ENCODE peak calls at places on chromosomes 16 and 17, in four cellular contexts. D is CD4-positive, CD25-positive, alpha-beta regulatory T cell; J is sigmoid colon; I is stomach. T is an unnamed sample.

GRCh38 chr17:45170976-45171337 is 9.3 kb downstream of the HEXIM2 start:
- DNase-seq in J (peak; percentile 91), D (no peak), I (peak; percentile 31), T (no peak)

GRCh38 chr16:20755238-20755637 is 8.6 kb upstream of the ACSM3 start:
- DNase-seq in I (no peak), J (no peak), D (no peak), T (no peak)

GRCh38 chr17:50785942-50786570 is 18.7 kb upstream of the ANKRD40CL start:
- DNase-seq in D (no peak), I (peak; percentile 29), J (no peak), T (no peak)

GRCh38 chr16:78022347-78022746 is at the start of gene CLEC3A:
- DNase-seq in I (no peak), J (no peak), D (no peak), T (no peak)

GRCh38 chr16:48231675-48232214 is 12.4 kb upstream of the LONP2 start:
- DNase-seq in I (peak; percentile 44), J (no peak), D (no peak), T (peak; percentile 27)

GRCh38 chr17:43719578-43719977 is 39.0 kb downstream of the SOST start:
- DNase-seq in D (no peak), J (no peak), I (no peak), T (no peak)

GRCh38 chr17:75763613-75764416 is 1.2 kb downstream of the GALK1 start:
- DNase-seq in D (no peak), I (no peak), J (no peak), T (peak; percentile 67)

GRCh38 chr16:46897471-46897870 is 13.3 kb downstream of the GPT2 start:
- DNase-seq in D (no peak), I (no peak), J (no peak), T (no peak)

GRCh38 chr17:47896672-47897490 is 845 bp downstream of the SP2 start:
- DNase-seq in J (no peak), I (no peak), D (no peak), T (peak; percentile 18)

GRCh38 chr16:26598061-26598460 is 468.7 kb upstream of the C16orf82 start:
- DNase-seq in J (no peak), I (no peak), D (peak; percentile 62), T (no peak)

GRCh38 chr17:2150871-2151270 is 96.0 kb downstream of the HIC1 start:
- DNase-seq in I (no peak), D (no peak), J (no peak), T (no peak)

GRCh38 chr17:2170023-2170422 is 115.1 kb downstream of the HIC1 start:
- DNase-seq in J (peak; percentile 35), I (no peak), D (no peak), T (peak; percentile 45)

GRCh38 chr16:83456934-83457333 is 350.8 kb upstream of the HSBP1 start:
- DNase-seq in I (no peak), D (no peak), J (no peak), T (no peak)

GRCh38 chr16:4626396-4626795 is 1.8 kb downstream of the MGRN1 start:
- DNase-seq in J (no peak), I (no peak), D (no peak), T (peak; percentile 59)

GRCh38 chr17:15943971-15944719 is 785 bp upstream of the ADORA2B start:
- DNase-seq in D (no peak), I (no peak), J (peak; percentile 68), T (no peak)

GRCh38 chr17:55435408-55435807 is 13.8 kb upstream of the MMD start:
- DNase-seq in I (no peak), J (no peak), D (no peak), T (no peak)

GRCh38 chr16:81547919-81548216 is 103.3 kb downstream of the CMIP start:
- DNase-seq in D (no peak), I (no peak), J (no peak), T (peak; percentile 56)

GRCh38 chr16:49461517-49461951 is 87.9 kb downstream of the C16orf78 start:
- DNase-seq in D (no peak), I (peak; percentile 2), J (peak; percentile 59), T (no peak)

GRCh38 chr17:27310548-27311110 is 16.7 kb downstream of the WSB1 start:
- DNase-seq in D (no peak), I (no peak), J (no peak), T (no peak)

GRCh38 chr16:588639-588888 is 1.3 kb upstream of the RAB40C start:
- DNase-seq in I (peak; percentile 56), D (peak; percentile 48), J (no peak), T (peak; percentile 60)

GRCh38 chr17:18250259-18250658 is 8.3 kb downstream of the FLII start:
- DNase-seq in D (no peak), J (no peak), I (peak; percentile 87), T (peak; percentile 91)

GRCh38 chr17:47295037-47295873 is 28.5 kb upstream of the EFCAB13 start:
- DNase-seq in D (no peak), I (no peak), J (no peak), T (no peak)

GRCh38 chr17:50845260-50846147 is 10.1 kb downstream of the WFIKKN2 start:
- DNase-seq in J (peak; percentile 38), D (no peak), I (no peak), T (no peak)

GRCh38 chr16:7548796-7549318 is 216.2 kb downstream of the RBFOX1 start:
- DNase-seq in D (no peak), I (no peak), J (no peak), T (no peak)

GRCh38 chr16:30395155-30395991 is at the start of gene ZNF48:
- DNase-seq in J (peak; percentile 94), I (peak; percentile 88), D (peak; percentile 43), T (peak; percentile 71)

GRCh38 chr16:10371592-10371991 is 14.3 kb upstream of the ATF7IP2 start:
- DNase-seq in J (no peak), D (no peak), I (no peak), T (no peak)

GRCh38 chr17:39209317-39210092 is 9.4 kb downstream of the RPL19 start:
- DNase-seq in D (peak; percentile 62), I (peak; percentile 67), J (peak; percentile 95), T (no peak)

GRCh38 chr16:77674888-77675287 is 47.4 kb upstream of the NUDT7 start:
- DNase-seq in J (no peak), D (no peak), I (no peak), T (no peak)

GRCh38 chr16:85314633-85315032 is 202.4 kb upstream of the CIBAR2 start:
- DNase-seq in I (no peak), D (no peak), J (no peak), T (no peak)

GRCh38 chr17:19876524-19877161 is 8.9 kb upstream of the ULK2 start:
- DNase-seq in J (peak; percentile 80), I (no peak), D (no peak), T (no peak)

GRCh38 chr16:84841787-84842300 is 22.1 kb downstream of the CRISPLD2 start:
- DNase-seq in D (no peak), J (no peak), I (peak; percentile 85), T (peak; percentile 82)

GRCh38 chr16:84941916-84942315 is 69.4 kb downstream of the ZDHHC7 start:
- DNase-seq in J (no peak), D (no peak), I (no peak), T (no peak)

GRCh38 chr16:8853611-8854010 is 15.2 kb downstream of the CARHSP1 start:
- DNase-seq in J (no peak), I (no peak), D (no peak), T (no peak)

GRCh38 chr16:19997264-19997663 is 76.4 kb downstream of the GPR139 start:
- DNase-seq in I (no peak), J (no peak), D (no peak), T (no peak)

DNA sequence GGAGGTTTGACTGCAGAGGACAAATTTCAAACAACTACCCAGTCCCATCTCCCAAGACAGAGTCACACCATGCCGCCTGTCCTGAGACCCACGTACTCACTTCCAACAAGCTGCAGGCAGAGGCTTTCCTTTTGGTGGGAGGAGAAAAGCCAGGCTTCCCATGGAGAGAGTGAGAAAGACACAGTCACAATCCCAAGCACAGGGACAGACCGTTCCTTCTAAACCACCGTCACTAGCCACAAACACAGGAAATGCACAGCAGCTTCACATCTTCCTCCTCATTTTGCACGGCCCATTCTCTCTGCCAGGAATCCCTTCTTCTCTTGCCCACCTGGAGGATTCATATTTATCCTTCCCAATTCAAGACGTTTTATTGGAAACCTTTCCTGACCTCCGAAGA is 87.8 kb downstream of the XYLT1 start:
- DNase-seq in D (no peak), J (no peak), I (no peak), T (peak; percentile 52)
- H3K27ac ChIP-seq in D (no peak overlapping the region), J (peak overlapping the region; percentile 97), I (no peak overlapping the region), T (peak overlapping the region; percentile 38)

GRCh38 chr16:88685156-88686061 is 898 bp downstream of the SNAI3 start:
- DNase-seq in D (peak; percentile 38), J (no peak), I (no peak), T (no peak)
- H3K4me3 ChIP-seq in D (peak overlapping the region; percentile 61), J (peak overlapping the region; percentile 51), I (peak overlapping the region; percentile 59), T (peak overlapping the region; percentile 60)

DNA sequence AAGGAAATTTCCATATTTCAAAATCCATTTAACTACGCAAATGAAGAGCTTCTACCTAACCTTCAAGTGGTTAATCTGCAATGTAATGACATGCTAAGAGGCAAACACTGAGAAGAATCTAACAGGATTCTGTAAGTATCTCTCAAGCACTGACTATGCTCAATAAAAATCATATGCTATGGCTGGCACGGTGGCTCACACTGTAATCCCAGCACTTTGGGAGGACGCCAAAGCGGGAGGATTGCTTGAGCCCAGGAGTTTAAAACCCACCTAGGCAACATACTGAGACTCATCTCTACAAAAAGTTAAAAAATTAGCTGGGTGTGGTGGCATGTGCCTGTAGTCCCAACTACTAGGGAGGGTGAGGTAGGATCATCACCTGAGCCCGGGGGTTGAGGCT is 32.7 kb downstream of the GNA13 start:
- DNase-seq in I (no peak), D (no peak), J (no peak), T (no peak)
- H3K4me1 ChIP-seq in I (peaks cover 99% of the 10 kb centered on the region), D (peaks cover 80% of the 10 kb centered on the region), J (no peaks in the 10 kb centered on the region), T (peaks cover 19% of the 10 kb centered on the region)

DNA sequence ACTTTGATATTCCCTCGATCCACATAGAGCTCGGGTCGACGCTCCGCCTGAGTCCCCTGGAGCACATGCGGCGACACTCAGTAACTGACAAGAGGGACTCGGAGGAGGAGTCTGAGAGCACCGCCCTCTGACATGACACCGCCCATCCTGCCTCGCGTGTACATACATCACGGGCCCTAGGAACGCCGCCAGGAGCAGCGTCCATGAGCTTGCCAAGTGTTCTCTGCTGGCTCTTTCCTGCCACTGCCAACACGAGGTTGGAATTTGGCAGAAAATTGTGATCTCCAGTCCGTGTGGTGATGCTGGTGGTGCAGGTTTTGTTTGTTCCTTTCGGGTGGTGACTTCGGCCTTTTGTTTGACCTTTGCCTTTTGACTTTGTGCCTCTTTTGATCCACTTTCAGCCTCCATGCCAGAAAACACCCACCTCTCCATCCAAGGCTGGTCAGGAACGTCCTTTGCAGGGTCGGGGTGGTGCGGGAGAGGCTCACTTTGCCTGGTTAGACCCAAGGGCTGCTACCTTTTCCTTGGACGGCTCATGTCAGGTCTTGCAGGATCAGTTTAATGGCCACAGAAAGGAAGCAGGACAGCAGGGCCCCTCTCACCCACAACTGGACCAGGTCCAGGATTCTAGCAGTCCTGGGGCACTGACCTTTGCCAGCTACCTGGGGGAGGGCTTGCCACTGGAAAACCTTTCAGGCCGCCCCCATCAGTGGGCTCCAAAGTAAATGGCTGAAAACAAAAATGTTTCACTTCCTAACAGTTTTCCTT is 27.6 kb downstream of the ELAC2 start:
- DNase-seq in J (no peak), I (peak; percentile 29), D (no peak), T (no peak)
- H3K27ac ChIP-seq in J (no peak overlapping the region), I (no peak overlapping the region), D (no peak overlapping the region), T (no peak overlapping the region)

DNA sequence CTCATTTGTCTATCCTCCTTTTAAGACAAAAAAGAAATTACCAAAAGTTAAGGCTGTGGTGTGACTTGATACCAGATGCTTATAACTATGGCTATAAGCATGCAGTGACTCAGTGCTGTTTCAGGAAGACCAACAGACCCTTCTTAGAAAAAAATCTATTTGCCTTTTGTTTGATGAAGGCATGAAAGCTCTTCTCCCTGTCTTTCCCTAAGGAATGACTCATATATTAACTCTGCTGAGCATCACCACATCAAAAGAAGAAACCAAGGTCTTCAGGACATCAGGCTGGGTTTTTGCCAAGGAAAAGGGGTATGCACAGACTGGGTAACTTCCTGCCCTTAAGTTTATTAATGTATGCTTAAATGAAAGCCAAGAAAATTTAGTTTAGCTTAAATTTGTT is 47.1 kb downstream of the VMP1 start:
- DNase-seq in J (no peak), I (no peak), D (no peak), T (no peak)
- H3K4me3 ChIP-seq in J (no peak overlapping the region), I (no peak overlapping the region), D (peak overlapping the region; percentile 87), T (no peak overlapping the region)